ENCODE peak calls at places on chromosomes 2 and 18, in five cellular contexts. One of them, this sample, is unnamed.

GRCh38 chr18:26741041-26741440 is 124.5 kb downstream of the AQP4 start:
- DNase-seq in GM23338: no peak
- DNase-seq in RPMI7951: peak
- DNase-seq in ascending aorta: no peak
- DNase-seq in effector memory CD4-positive, alpha-beta T cell: no peak
- DNase-seq in this sample: no peak

GRCh38 chr2:240466579-240467148 is 31.2 kb downstream of the GPC1 start:
- DNase-seq in GM23338: no peak
- DNase-seq in RPMI7951: no peak
- DNase-seq in ascending aorta: peak
- DNase-seq in effector memory CD4-positive, alpha-beta T cell: no peak
- DNase-seq in this sample: no peak

GRCh38 chr18:74456409-74457042 is 582 bp downstream of the DIPK1C start:
- DNase-seq in GM23338: peak
- DNase-seq in RPMI7951: no peak
- DNase-seq in ascending aorta: peak
- DNase-seq in effector memory CD4-positive, alpha-beta T cell: no peak
- DNase-seq in this sample: no peak

GRCh38 chr2:128408349-128409305 is 90.0 kb upstream of the HS6ST1 start:
- DNase-seq in GM23338: no peak
- DNase-seq in RPMI7951: peak
- DNase-seq in ascending aorta: peak
- DNase-seq in effector memory CD4-positive, alpha-beta T cell: no peak
- DNase-seq in this sample: no peak

GRCh38 chr2:124325667-124326425 is 300.8 kb downstream of the CNTNAP5 start:
- DNase-seq in GM23338: peak
- DNase-seq in RPMI7951: no peak
- DNase-seq in ascending aorta: no peak
- DNase-seq in effector memory CD4-positive, alpha-beta T cell: no peak
- DNase-seq in this sample: no peak

GRCh38 chr2:230904856-230905447 is 20.1 kb downstream of the GPR55 start:
- DNase-seq in GM23338: no peak
- DNase-seq in RPMI7951: no peak
- DNase-seq in ascending aorta: peak
- DNase-seq in effector memory CD4-positive, alpha-beta T cell: no peak
- DNase-seq in this sample: no peak

GRCh38 chr2:119292226-119292625 is 68.6 kb downstream of the STEAP3 start:
- DNase-seq in GM23338: no peak
- DNase-seq in RPMI7951: peak
- DNase-seq in ascending aorta: no peak
- DNase-seq in effector memory CD4-positive, alpha-beta T cell: no peak
- DNase-seq in this sample: no peak

GRCh38 chr18:48605408-48605845 is 66.6 kb downstream of the CTIF start:
- DNase-seq in GM23338: peak
- DNase-seq in RPMI7951: peak
- DNase-seq in ascending aorta: no peak
- DNase-seq in effector memory CD4-positive, alpha-beta T cell: no peak
- DNase-seq in this sample: no peak

GRCh38 chr2:233119123-233119522 is 59.0 kb downstream of the INPP5D start:
- DNase-seq in GM23338: no peak
- DNase-seq in RPMI7951: no peak
- DNase-seq in ascending aorta: no peak
- DNase-seq in effector memory CD4-positive, alpha-beta T cell: no peak
- DNase-seq in this sample: no peak

GRCh38 chr2:205769494-205769848 is 87.2 kb downstream of the NRP2 start:
- DNase-seq in GM23338: no peak
- DNase-seq in RPMI7951: peak
- DNase-seq in ascending aorta: no peak
- DNase-seq in effector memory CD4-positive, alpha-beta T cell: no peak
- DNase-seq in this sample: no peak

GRCh38 chr2:916935-917334 is 33.7 kb upstream of the SNTG2 start:
- DNase-seq in GM23338: no peak
- DNase-seq in RPMI7951: no peak
- DNase-seq in ascending aorta: no peak
- DNase-seq in effector memory CD4-positive, alpha-beta T cell: no peak
- DNase-seq in this sample: no peak

GRCh38 chr18:58447342-58448190 is 181.3 kb downstream of the ALPK2 start:
- DNase-seq in GM23338: peak
- DNase-seq in RPMI7951: no peak
- DNase-seq in ascending aorta: no peak
- DNase-seq in effector memory CD4-positive, alpha-beta T cell: no peak
- DNase-seq in this sample: no peak

GRCh38 chr2:191316246-191316645 is 71.0 kb downstream of the MYO1B start:
- DNase-seq in GM23338: no peak
- DNase-seq in RPMI7951: peak
- DNase-seq in ascending aorta: no peak
- DNase-seq in effector memory CD4-positive, alpha-beta T cell: no peak
- DNase-seq in this sample: no peak

GRCh38 chr2:102806250-102806837 is 44.5 kb downstream of the TMEM182 start:
- DNase-seq in GM23338: peak
- DNase-seq in RPMI7951: peak
- DNase-seq in ascending aorta: peak
- DNase-seq in effector memory CD4-positive, alpha-beta T cell: peak
- DNase-seq in this sample: no peak

GRCh38 chr2:129490666-129491065 is 488.8 kb upstream of the RAB6C start:
- DNase-seq in GM23338: peak
- DNase-seq in RPMI7951: no peak
- DNase-seq in ascending aorta: no peak
- DNase-seq in effector memory CD4-positive, alpha-beta T cell: no peak
- DNase-seq in this sample: no peak

GRCh38 chr18:62629031-62629430 is 86.3 kb upstream of the PHLPP1 start:
- DNase-seq in GM23338: no peak
- DNase-seq in RPMI7951: no peak
- DNase-seq in ascending aorta: no peak
- DNase-seq in effector memory CD4-positive, alpha-beta T cell: no peak
- DNase-seq in this sample: no peak

GRCh38 chr2:3641841-3642421 is 16.1 kb upstream of the ALLC start:
- DNase-seq in GM23338: no peak
- DNase-seq in RPMI7951: no peak
- DNase-seq in ascending aorta: peak
- DNase-seq in effector memory CD4-positive, alpha-beta T cell: no peak
- DNase-seq in this sample: no peak

GRCh38 chr2:31212659-31213058 is 4.7 kb downstream of the CAPN14 start:
- DNase-seq in GM23338: no peak
- DNase-seq in RPMI7951: no peak
- DNase-seq in ascending aorta: no peak
- DNase-seq in effector memory CD4-positive, alpha-beta T cell: no peak
- DNase-seq in this sample: no peak

GRCh38 chr2:183089192-183089851 is 10.8 kb downstream of the DUSP19 start:
- DNase-seq in GM23338: no peak
- DNase-seq in RPMI7951: no peak
- DNase-seq in ascending aorta: no peak
- DNase-seq in effector memory CD4-positive, alpha-beta T cell: no peak
- DNase-seq in this sample: no peak

GRCh38 chr2:38886041-38886440 is 3.6 kb upstream of the ARHGEF33 start:
- DNase-seq in GM23338: no peak
- DNase-seq in RPMI7951: no peak
- DNase-seq in ascending aorta: no peak
- DNase-seq in effector memory CD4-positive, alpha-beta T cell: no peak
- DNase-seq in this sample: no peak

GRCh38 chr2:195445639-195446038 is 211.4 kb upstream of the SLC39A10 start:
- DNase-seq in GM23338: no peak
- DNase-seq in RPMI7951: peak
- DNase-seq in ascending aorta: no peak
- DNase-seq in effector memory CD4-positive, alpha-beta T cell: no peak
- DNase-seq in this sample: no peak

GRCh38 chr2:236840215-236840614 is 245.5 kb upstream of the COPS8 start:
- DNase-seq in GM23338: no peak
- DNase-seq in RPMI7951: no peak
- DNase-seq in ascending aorta: no peak
- DNase-seq in effector memory CD4-positive, alpha-beta T cell: no peak
- DNase-seq in this sample: no peak

GRCh38 chr2:55901322-55901721 is 22.3 kb downstream of the EFEMP1 start:
- DNase-seq in GM23338: no peak
- DNase-seq in RPMI7951: peak
- DNase-seq in ascending aorta: no peak
- DNase-seq in effector memory CD4-positive, alpha-beta T cell: no peak
- DNase-seq in this sample: no peak

GRCh38 chr18:2854871-2855270 is 8.1 kb downstream of the EMILIN2 start:
- DNase-seq in GM23338: no peak
- DNase-seq in RPMI7951: no peak
- DNase-seq in ascending aorta: no peak
- DNase-seq in effector memory CD4-positive, alpha-beta T cell: no peak
- DNase-seq in this sample: no peak

GRCh38 chr2:238094438-238095022 is 5.6 kb upstream of the ESPNL start:
- DNase-seq in GM23338: no peak
- DNase-seq in RPMI7951: no peak
- DNase-seq in ascending aorta: no peak
- DNase-seq in effector memory CD4-positive, alpha-beta T cell: no peak
- DNase-seq in this sample: no peak

GRCh38 chr18:61400016-61400630 is 66.9 kb downstream of the CDH20 start:
- DNase-seq in GM23338: no peak
- DNase-seq in RPMI7951: no peak
- DNase-seq in ascending aorta: no peak
- DNase-seq in effector memory CD4-positive, alpha-beta T cell: no peak
- DNase-seq in this sample: no peak

GRCh38 chr18:72542993-72543361 is 1.2 kb downstream of the CBLN2 start:
- DNase-seq in GM23338: peak
- DNase-seq in RPMI7951: no peak
- DNase-seq in ascending aorta: no peak
- DNase-seq in effector memory CD4-positive, alpha-beta T cell: no peak
- DNase-seq in this sample: no peak

GRCh38 chr2:195280024-195280423 is 377.0 kb upstream of the SLC39A10 start:
- DNase-seq in GM23338: no peak
- DNase-seq in RPMI7951: no peak
- DNase-seq in ascending aorta: no peak
- DNase-seq in effector memory CD4-positive, alpha-beta T cell: no peak
- DNase-seq in this sample: no peak

GRCh38 chr2:69742170-69742952 is 427 bp downstream of the ANXA4 start:
- DNase-seq in GM23338: peak
- DNase-seq in RPMI7951: peak
- DNase-seq in ascending aorta: peak
- DNase-seq in effector memory CD4-positive, alpha-beta T cell: no peak
- DNase-seq in this sample: no peak

GRCh38 chr2:239763433-239764097 is 261.6 kb downstream of the NDUFA10 start:
- DNase-seq in GM23338: peak
- DNase-seq in RPMI7951: peak
- DNase-seq in ascending aorta: peak
- DNase-seq in effector memory CD4-positive, alpha-beta T cell: no peak
- DNase-seq in this sample: no peak

This sample was measured in T follicular helper cell.